ENCODE peak calls at places on chromosome 12, in ten cellular contexts. K is cardiac fibroblast, F is uterus, M is endothelial cell, P is Panc1, Z is SK-N-SH, N is B cell, C is IMR-90, W is chondrocyte, V is GM12864. G is an unnamed sample.

GRCh38 chr12:47276253-47277070 is 196.7 kb upstream of the AMIGO2 start:
- DNase-seq in K (peak), F (no peak), M (no peak), P (no peak), Z (no peak), N (peak), C (peak), W (no peak), V (peak), G (no peak)

GRCh38 chr12:56836317-56836716 is 73.2 kb downstream of the HSD17B6 start:
- DNase-seq in K (peak), F (no peak), M (no peak), P (no peak), Z (no peak), N (no peak), C (no peak), W (no peak), V (no peak), G (no peak)

GRCh38 chr12:44875417-44875953 is 630 bp downstream of the NELL2 start:
- DNase-seq in K (no peak), F (no peak), M (peak), P (no peak), Z (peak), N (no peak), C (no peak), W (no peak), V (no peak), G (no peak)

GRCh38 chr12:28421374-28421773 is 231.1 kb downstream of the CCDC91 start:
- DNase-seq in K (no peak), F (no peak), M (no peak), P (no peak), Z (no peak), N (no peak), C (no peak), W (no peak), V (no peak), G (no peak)

GRCh38 chr12:22350817-22351371 is 16.4 kb upstream of the ST8SIA1 start:
- DNase-seq in K (no peak), F (no peak), M (no peak), P (no peak), Z (no peak), N (no peak), C (no peak), W (no peak), V (no peak), G (no peak)

GRCh38 chr12:51811203-51811805 is 37.2 kb downstream of the FIGNL2 start:
- DNase-seq in K (no peak), F (no peak), M (no peak), P (no peak), Z (no peak), N (no peak), C (no peak), W (peak), V (no peak), G (no peak)

GRCh38 chr12:27869567-27869966 is 89.5 kb upstream of the MANSC4 start:
- DNase-seq in K (no peak), F (no peak), M (no peak), P (no peak), Z (no peak), N (no peak), C (no peak), W (no peak), V (no peak), G (no peak)

GRCh38 chr12:18570543-18570942 is 167.3 kb downstream of the PLCZ1 start:
- DNase-seq in K (no peak), F (no peak), M (no peak), P (no peak), Z (no peak), N (no peak), C (no peak), W (no peak), V (no peak), G (no peak)

GRCh38 chr12:13248956-13249355 is 52.4 kb downstream of the EMP1 start:
- DNase-seq in K (peak), F (no peak), M (no peak), P (no peak), Z (no peak), N (no peak), C (no peak), W (no peak), V (no peak), G (no peak)

GRCh38 chr12:13891902-13892301 is 89.5 kb downstream of the GRIN2B start:
- DNase-seq in K (no peak), F (no peak), M (no peak), P (no peak), Z (no peak), N (no peak), C (no peak), W (no peak), V (no peak), G (no peak)

GRCh38 chr12:51960890-51961289 is 9.4 kb downstream of the ACVR1B start:
- DNase-seq in K (no peak), F (no peak), M (no peak), P (no peak), Z (no peak), N (no peak), C (no peak), W (no peak), V (no peak), G (no peak)

GRCh38 chr12:100020370-100020769 is 35.6 kb upstream of the ANKS1B start:
- DNase-seq in K (peak), F (no peak), M (no peak), P (no peak), Z (no peak), N (no peak), C (peak), W (no peak), V (no peak), G (no peak)

GRCh38 chr12:129312048-129312447 is 458.8 kb downstream of the GLT1D1 start:
- DNase-seq in K (no peak), F (no peak), M (no peak), P (no peak), Z (no peak), N (no peak), C (no peak), W (no peak), V (no peak), G (no peak)
- TF ChIP-seq CTCF in K (no peak), F (no peak), M (no peak), P (no peak), Z (no peak), N (no peak), C (no peak), W (no peak), V (no peak), G (no peak)

GRCh38 chr12:89962648-89963047 is 254.0 kb upstream of the ATP2B1 start:
- DNase-seq in K (peak), F (no peak), M (no peak), P (no peak), Z (no peak), N (peak), C (no peak), W (no peak), V (no peak), G (no peak)
- TF ChIP-seq CTCF in K (no peak), F (no peak), M (peak), P (peak), Z (peak), N (peak), C (no peak), W (peak), V (peak), G (no peak)

GRCh38 chr12:41684997-41685396 is 459.7 kb downstream of the GXYLT1 start:
- DNase-seq in K (no peak), F (no peak), M (no peak), P (no peak), Z (no peak), N (no peak), C (no peak), W (no peak), V (no peak), G (no peak)

GRCh38 chr12:41680155-41680554 is 464.5 kb downstream of the GXYLT1 start:
- DNase-seq in K (no peak), F (no peak), M (no peak), P (no peak), Z (peak), N (no peak), C (no peak), W (no peak), V (no peak), G (no peak)

GRCh38 chr12:41683513-41683912 is 461.2 kb downstream of the GXYLT1 start:
- DNase-seq in K (no peak), F (no peak), M (no peak), P (no peak), Z (no peak), N (no peak), C (no peak), W (no peak), V (no peak), G (no peak)

GRCh38 chr12:41683023-41683422 is 461.7 kb downstream of the GXYLT1 start:
- DNase-seq in K (no peak), F (no peak), M (no peak), P (no peak), Z (no peak), N (no peak), C (no peak), W (no peak), V (no peak), G (no peak)

GRCh38 chr12:41681898-41682297 is 462.8 kb downstream of the GXYLT1 start:
- DNase-seq in K (no peak), F (no peak), M (no peak), P (no peak), Z (no peak), N (no peak), C (no peak), W (no peak), V (no peak), G (no peak)
- TF ChIP-seq CTCF in K (no peak), F (no peak), M (no peak), P (no peak), Z (no peak), N (no peak), C (no peak), W (no peak), V (no peak), G (no peak)

GRCh38 chr12:69284131-69284530 is 44.8 kb downstream of the CPSF6 start:
- DNase-seq in K (peak), F (peak), M (peak), P (no peak), Z (peak), N (peak), C (peak), W (no peak), V (no peak), G (no peak)
- TF ChIP-seq CTCF in K (no peak), F (no peak), M (no peak), P (no peak), Z (peak), N (peak), C (peak), W (peak), V (no peak), G (peak)

GRCh38 chr12:109713187-109713984 is at the start of gene FAM222A:
- DNase-seq in K (peak), F (peak), M (peak), P (peak), Z (peak), N (peak), C (peak), W (peak), V (peak), G (peak)
- TF ChIP-seq CTCF in K (peak), F (peak), M (no peak), P (no peak), Z (no peak), N (no peak), C (no peak), W (peak), V (no peak), G (no peak)

GRCh38 chr12:113837528-113838296 is 128.4 kb downstream of the RBM19 start:
- DNase-seq in K (no peak), F (no peak), M (no peak), P (no peak), Z (no peak), N (no peak), C (no peak), W (no peak), V (no peak), G (no peak)
- TF ChIP-seq CTCF in K (peak), F (no peak), M (no peak), P (no peak), Z (peak), N (no peak), C (peak), W (peak), V (no peak), G (peak)

GRCh38 chr12:7905071-7905470 is 30.9 kb downstream of the SLC2A3 start:
- DNase-seq in K (peak), F (no peak), M (no peak), P (no peak), Z (no peak), N (no peak), C (no peak), W (no peak), V (no peak), G (no peak)

DNA sequence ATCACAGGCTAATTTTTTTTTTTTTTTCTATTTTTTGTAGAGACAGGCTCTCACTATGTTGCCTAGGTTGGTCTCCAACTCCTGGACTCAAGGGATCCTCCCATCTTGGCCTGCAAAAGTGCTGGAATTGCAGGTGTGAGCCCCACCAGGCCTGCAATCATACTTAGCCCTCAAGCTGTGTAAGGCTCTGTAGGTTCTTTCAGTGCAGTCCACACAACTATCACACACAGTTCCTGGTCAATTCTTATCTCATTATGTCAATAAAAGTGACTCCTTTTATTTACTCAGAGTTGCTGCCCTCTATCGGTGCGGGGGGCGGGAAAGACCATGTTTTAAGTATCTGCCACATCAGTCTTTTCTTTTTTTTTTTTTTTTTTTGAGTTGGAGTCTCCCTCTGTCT is 29.0 kb downstream of the SLC2A3 start:
- DNase-seq in K (peak), F (no peak), M (peak), P (no peak), Z (peak), N (peak), C (peak), W (no peak), V (no peak), G (no peak)
- TF ChIP-seq CTCF in K (peak), F (no peak), M (peak), P (no peak), Z (peak), N (no peak), C (peak), W (peak), V (no peak), G (peak)

DNA sequence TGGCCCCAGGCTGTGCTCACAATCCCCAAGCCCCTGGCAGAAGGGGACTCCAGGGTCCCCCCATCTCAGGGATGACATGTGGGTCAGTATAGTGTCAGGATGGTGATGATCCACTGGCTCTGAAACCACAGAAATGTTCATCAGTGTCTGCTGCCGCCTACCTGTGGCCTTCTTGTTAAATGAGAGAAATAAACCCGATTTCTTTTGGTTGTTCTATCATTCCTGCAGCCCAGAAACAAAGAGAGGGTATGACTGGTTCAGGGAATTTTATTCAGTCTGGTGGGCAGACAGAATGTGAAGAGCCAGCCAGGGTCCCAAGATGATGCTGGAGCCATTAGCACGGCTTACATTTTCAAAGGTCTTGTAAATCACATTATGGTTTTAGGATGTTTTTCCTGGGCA is 86.6 kb downstream of the CRADD start:
- DNase-seq in K (no peak), F (no peak), M (no peak), P (no peak), Z (no peak), N (no peak), C (no peak), W (no peak), V (no peak), G (no peak)
- TF ChIP-seq CTCF in K (no peak), F (peak), M (no peak), P (peak), Z (no peak), N (no peak), C (no peak), W (no peak), V (no peak), G (no peak)

G was measured in AG04449.